ENCODE peak calls at places on chromosomes 12 and 14, in eight cellular contexts. B is NCI-H524; M is neural crest cell; Q is CD8-positive, alpha-beta memory T cell; S is activated naive CD4-positive, alpha-beta T cell treated with Interleukin-2 at 50 U/mL for 16 hours; G is adrenal gland; U is HS-27A; N is effector memory CD4-positive, alpha-beta T cell. P is an unnamed sample.

GRCh38 chr12:111451649-111452129 is 46.0 kb downstream of the SH2B3 start:
- DNase-seq in B (peak), M (no peak), Q (peak), S (no peak), G (peak), U (no peak), N (no peak), P (peak)

GRCh38 chr12:124909831-124910560 is 4.5 kb downstream of the UBC start:
- DNase-seq in B (no peak), M (no peak), Q (no peak), S (no peak), G (peak), U (no peak), N (no peak), P (no peak)

GRCh38 chr12:1842183-1842904 is 22.0 kb downstream of the LRTM2 start:
- DNase-seq in B (no peak), M (no peak), Q (no peak), S (no peak), G (no peak), U (no peak), N (no peak), P (no peak)

GRCh38 chr12:98227162-98227561 is 288.2 kb upstream of the TMPO start:
- DNase-seq in B (peak), M (no peak), Q (no peak), S (no peak), G (no peak), U (no peak), N (no peak), P (peak)

GRCh38 chr14:39368261-39368959 is 63.8 kb downstream of the FBXO33 start:
- DNase-seq in B (peak), M (peak), Q (no peak), S (peak), G (peak), U (peak), N (no peak), P (peak)

GRCh38 chr14:95481391-95482022 is 34.9 kb downstream of the SYNE3 start:
- DNase-seq in B (no peak), M (no peak), Q (no peak), S (no peak), G (no peak), U (no peak), N (no peak), P (no peak)

GRCh38 chr12:89353188-89353822 is 1.0 kb upstream of the DUSP6 start:
- DNase-seq in B (peak), M (peak), Q (peak), S (peak), G (peak), U (no peak), N (peak), P (no peak)

GRCh38 chr12:51863921-51864700 is 15.6 kb upstream of the FIGNL2 start:
- DNase-seq in B (peak), M (peak), Q (peak), S (peak), G (no peak), U (no peak), N (no peak), P (no peak)

GRCh38 chr12:48936379-48936979 is 11.2 kb upstream of the FKBP11 start:
- DNase-seq in B (peak), M (peak), Q (peak), S (peak), G (peak), U (no peak), N (peak), P (peak)

GRCh38 chr12:26971963-26972362 is 33.7 kb downstream of the FGFR1OP2 start:
- DNase-seq in B (no peak), M (no peak), Q (peak), S (peak), G (no peak), U (no peak), N (peak), P (no peak)

GRCh38 chr12:178715-179109 is 35.2 kb downstream of the SLC6A12 start:
- DNase-seq in B (no peak), M (no peak), Q (no peak), S (no peak), G (no peak), U (no peak), N (no peak), P (no peak)

GRCh38 chr14:104755621-104756020 is 2.7 kb downstream of the SIVA1 start:
- DNase-seq in B (no peak), M (no peak), Q (no peak), S (no peak), G (no peak), U (no peak), N (no peak), P (no peak)

P was measured in K562.